ENCODE peak calls at places on chromosome 14, in seven cellular contexts. M, I, T, W, U, L and H are unnamed samples.

GRCh38 chr14:96905065-96905464 is 107.9 kb downstream of the VRK1 start:
- DNase-seq in L (no peak), T (no peak), M (no peak), U (no peak), W (no peak), I (no peak), H (no peak)

GRCh38 chr14:68979722-68980552 is 835 bp upstream of the ACTN1 start:
- DNase-seq in L (no peak), M (no peak), I (no peak), W (peak; percentile 48), U (peak; percentile 45), T (no peak), H (no peak)

GRCh38 chr14:104929268-104930230 is 4.9 kb downstream of the PLD4 start:
- DNase-seq in M (no peak), L (no peak), T (no peak), U (no peak), I (no peak), W (no peak), H (no peak)

GRCh38 chr14:76501156-76501555 is 125.2 kb downstream of the ESRRB start:
- DNase-seq in I (no peak), L (no peak), W (no peak), M (no peak), T (no peak), U (no peak), H (no peak)

GRCh38 chr14:92692822-92693226 is 55.6 kb downstream of the LGMN start:
- DNase-seq in U (peak; percentile 9), W (no peak), M (no peak), I (no peak), T (peak; percentile 48), L (no peak), H (no peak)

GRCh38 chr14:44795725-44796124 is 166.0 kb downstream of the KLHL28 start:
- DNase-seq in L (no peak), T (no peak), M (no peak), I (no peak), W (no peak), U (no peak), H (no peak)

GRCh38 chr14:104994988-104995387 is 9.4 kb downstream of the CLBA1 start:
- DNase-seq in M (no peak), T (no peak), I (no peak), W (no peak), L (no peak), U (no peak), H (no peak)

GRCh38 chr14:103125098-103126070 is 2.1 kb downstream of the TNFAIP2 start:
- DNase-seq in L (no peak), I (no peak), U (no peak), W (no peak), T (no peak), M (no peak), H (no peak)

GRCh38 chr14:93986972-93987371 is 10.1 kb upstream of the CCDC197 start:
- DNase-seq in M (no peak), U (no peak), W (no peak), I (no peak), L (no peak), T (no peak), H (no peak)

GRCh38 chr14:82626156-82627055 is 1092.8 kb upstream of the SEL1L start:
- DNase-seq in I (no peak), M (no peak), L (no peak), U (no peak), T (no peak), W (no peak), H (no peak)

GRCh38 chr14:83300454-83301064 is 1766.9 kb upstream of the SEL1L start:
- DNase-seq in U (peak; percentile 80), W (peak; percentile 31), I (no peak), M (peak; percentile 26), L (no peak), T (peak; percentile 35), H (no peak)

GRCh38 chr14:69363055-69363454 is 35.0 kb downstream of the ERH start:
- DNase-seq in L (no peak), T (no peak), U (no peak), I (no peak), M (peak; percentile 14), W (no peak), H (no peak)

GRCh38 chr14:85296466-85297210 is 233.3 kb upstream of the FLRT2 start:
- DNase-seq in M (peak; percentile 97), U (no peak), I (no peak), L (no peak), T (no peak), W (no peak), H (no peak)

GRCh38 chr14:58501214-58501816 is 73.8 kb downstream of the KIAA0586 start:
- DNase-seq in M (peak; percentile 84), T (peak; percentile 70), W (peak; percentile 42), U (peak; percentile 74), L (peak; percentile 32), I (no peak), H (peak; percentile 32)

GRCh38 chr14:104432611-104433231 is 146.8 kb upstream of the C14orf180 start:
- DNase-seq in T (no peak), W (no peak), L (no peak), U (no peak), I (no peak), M (no peak), H (no peak)